ENCODE peak calls at places on chromosomes 11 and 22, in five cellular contexts. Z, P, N, E and W are unnamed samples.
A peak's percentile ranks its signal among the peaks of the same experiment; 100 is the strongest.

GRCh38 chr11:3920148-3920852 is 64.8 kb downstream of the STIM1 start:
- DNase-seq in Z (peak; percentile 88), P (peak; percentile 67), N (peak; percentile 44), E (peak; percentile 53), W (no peak)

GRCh38 chr22:42865536-42865935 is 8.5 kb upstream of the ARFGAP3 start:
- DNase-seq in Z (no peak), P (no peak), N (no peak), E (no peak), W (no peak)

GRCh38 chr22:27720860-27721259 is 80.7 kb downstream of the MN1 start:
- DNase-seq in Z (no peak), P (no peak), N (no peak), E (no peak), W (no peak)

GRCh38 chr22:30368420-30368819 is 11.6 kb downstream of the CCDC157 start:
- DNase-seq in Z (no peak), P (no peak), N (no peak), E (no peak), W (no peak)

GRCh38 chr22:35959121-35959800 is 69.4 kb downstream of the RBFOX2 start:
- DNase-seq in Z (no peak), P (no peak), N (no peak), E (no peak), W (no peak)

GRCh38 chr11:100855466-100856067 is 168.5 kb downstream of the ARHGAP42 start:
- DNase-seq in Z (peak; percentile 60), P (no peak), N (no peak), E (no peak), W (no peak)

GRCh38 chr11:25737071-25737675 is 594.8 kb upstream of the ANO3 start:
- DNase-seq in Z (no peak), P (no peak), N (no peak), E (no peak), W (no peak)

GRCh38 chr11:81870066-81870412 is 863.6 kb downstream of the FAM181B start:
- DNase-seq in Z (no peak), P (no peak), N (no peak), E (no peak), W (no peak)

GRCh38 chr22:30801695-30802094 is 107.0 kb downstream of the OSBP2 start:
- DNase-seq in Z (no peak), P (no peak), N (no peak), E (no peak), W (no peak)

GRCh38 chr22:50600541-50600940 is at the start of gene MAPK8IP2:
- DNase-seq in Z (no peak), P (no peak), N (no peak), E (no peak), W (no peak)

GRCh38 chr22:32561756-32562155 is 87.1 kb downstream of the FBXO7 start:
- DNase-seq in Z (no peak), P (no peak), N (no peak), E (no peak), W (no peak)

GRCh38 chr11:34075178-34075820 is 23.8 kb downstream of the CAPRIN1 start:
- DNase-seq in Z (peak; percentile 73), P (no peak), N (no peak), E (no peak), W (no peak)

GRCh38 chr11:101321222-101321621 is 191.6 kb upstream of the PGR start:
- DNase-seq in Z (no peak), P (no peak), N (no peak), E (no peak), W (no peak)

GRCh38 chr22:48167238-48167637 is 1404.8 kb downstream of the TBC1D22A start:
- DNase-seq in Z (no peak), P (no peak), N (no peak), E (no peak), W (no peak)

GRCh38 chr11:67320011-67320410 is 16.7 kb downstream of the SSH3 start:
- DNase-seq in Z (no peak), P (no peak), N (no peak), E (no peak), W (no peak)

GRCh38 chr11:119094816-119095065 is 6.9 kb downstream of the DPAGT1 start:
- DNase-seq in Z (peak; percentile 78), P (no peak), N (peak; percentile 88), E (no peak), W (peak; percentile 83)

GRCh38 chr22:49847751-49848689 is 5.6 kb upstream of the ZBED4 start:
- DNase-seq in Z (no peak), P (no peak), N (no peak), E (no peak), W (no peak)

GRCh38 chr11:17343907-17344306 is 7.7 kb upstream of the NCR3LG1 start:
- DNase-seq in Z (peak; percentile 85), P (peak; percentile 5), N (no peak), E (no peak), W (no peak)

GRCh38 chr11:46675288-46675851 is 25.0 kb downstream of the ARHGAP1 start:
- DNase-seq in Z (peak; percentile 89), P (no peak), N (peak; percentile 79), E (no peak), W (no peak)

GRCh38 chr22:39205344-39206021 is 39.3 kb downstream of the PDGFB start:
- DNase-seq in Z (peak; percentile 87), P (peak; percentile 55), N (no peak), E (peak; percentile 16), W (no peak)

GRCh38 chr11:62044639-62045121 is 77.2 kb upstream of the FTH1 start:
- DNase-seq in Z (no peak), P (no peak), N (no peak), E (no peak), W (no peak)

GRCh38 chr11:70420008-70420464 is 21.7 kb downstream of the CTTN start:
- DNase-seq in Z (no peak), P (no peak), N (no peak), E (no peak), W (no peak)

GRCh38 chr11:108115495-108116140 is 5.7 kb upstream of the ACAT1 start:
- DNase-seq in Z (peak; percentile 85), P (no peak), N (peak; percentile 91), E (no peak), W (no peak)

GRCh38 chr11:123382555-123383074 is 47.5 kb upstream of the GRAMD1B start:
- DNase-seq in Z (no peak), P (no peak), N (no peak), E (no peak), W (no peak)

GRCh38 chr11:76248210-76248609 is 41.9 kb upstream of the WNT11 start:
- DNase-seq in Z (no peak), P (no peak), N (no peak), E (no peak), W (peak; percentile 27)

GRCh38 chr11:76617553-76618265 is 52.8 kb downstream of the LRRC32 start:
- DNase-seq in Z (no peak), P (no peak), N (no peak), E (no peak), W (no peak)

GRCh38 chr11:78187366-78188011 is 937 bp downstream of the KCTD21 start:
- DNase-seq in Z (no peak), P (no peak), N (no peak), E (peak; percentile 76), W (no peak)

GRCh38 chr11:44400431-44400830 is 90.5 kb upstream of the ALX4 start:
- DNase-seq in Z (no peak), P (no peak), N (no peak), E (no peak), W (no peak)

GRCh38 chr11:15937601-15938361 is 418.6 kb downstream of the SOX6 start:
- DNase-seq in Z (no peak), P (no peak), N (no peak), E (no peak), W (no peak)

GRCh38 chr11:118380571-118380970 is 20.8 kb upstream of the ATP5MG start:
- DNase-seq in Z (no peak), P (no peak), N (no peak), E (no peak), W (no peak)